ENCODE peak calls at places on chromosomes 5 and 9, in ten cellular contexts. L, E, W, X, P, F, T, V, N and C are unnamed samples.

GRCh38 chr5:119327018-119327417 is 28.8 kb upstream of the TNFAIP8 start:
- DNase-seq in L (no peak), E (no peak), W (no peak), X (peak; percentile 17), P (no peak), F (no peak), T (no peak), V (peak; percentile 43), N (no peak), C (peak; percentile 76)

GRCh38 chr5:43236633-43237355 is 44.8 kb downstream of the NIM1K start:
- DNase-seq in L (no peak), E (no peak), W (no peak), X (no peak), P (no peak), F (no peak), T (no peak), V (no peak), N (no peak), C (no peak)

GRCh38 chr5:150517272-150518152 is 9.6 kb downstream of the NDST1 start:
- DNase-seq in L (no peak), E (peak; percentile 92), W (no peak), X (peak; percentile 98), P (peak; percentile 93), F (peak; percentile 96), T (peak; percentile 90), V (peak; percentile 78), N (peak; percentile 86), C (peak; percentile 96)

GRCh38 chr9:134128727-134129679 is 6.9 kb upstream of the WDR5 start:
- DNase-seq in L (peak; percentile 42), E (no peak), W (no peak), X (no peak), P (no peak), F (no peak), T (no peak), V (no peak), N (no peak), C (no peak)

GRCh38 chr9:126513159-126514036 is 100.3 kb upstream of the LMX1B start:
- DNase-seq in L (no peak), E (peak; percentile 46), W (no peak), X (no peak), P (no peak), F (no peak), T (no peak), V (no peak), N (no peak), C (no peak)

GRCh38 chr5:75558221-75558620 is 46.5 kb downstream of the POLK start:
- DNase-seq in L (no peak), E (no peak), W (no peak), X (peak; percentile 7), P (no peak), F (no peak), T (no peak), V (no peak), N (no peak), C (no peak)

GRCh38 chr5:2148312-2149195 is 265.8 kb upstream of the IRX4 start:
- DNase-seq in L (no peak), E (no peak), W (no peak), X (no peak), P (no peak), F (no peak), T (no peak), V (no peak), N (no peak), C (no peak)

GRCh38 chr9:93683331-93684134 is 107.1 kb downstream of the PHF2 start:
- DNase-seq in L (no peak), E (no peak), W (peak; percentile 7), X (no peak), P (no peak), F (no peak), T (no peak), V (no peak), N (peak; percentile 18), C (no peak)

GRCh38 chr5:56737002-56737621 is 78.2 kb upstream of the MAP3K1 start:
- DNase-seq in L (no peak), E (no peak), W (no peak), X (no peak), P (no peak), F (peak; percentile 10), T (no peak), V (no peak), N (no peak), C (peak; percentile 25)

GRCh38 chr9:121721770-121722169 is 70.3 kb downstream of the DAB2IP start:
- DNase-seq in L (no peak), E (no peak), W (no peak), X (peak; percentile 36), P (no peak), F (no peak), T (no peak), V (peak; percentile 35), N (no peak), C (peak; percentile 50)

GRCh38 chr5:87048156-87048555 is 219.5 kb upstream of the RASA1 start:
- DNase-seq in L (no peak), E (no peak), W (no peak), X (no peak), P (no peak), F (no peak), T (peak; percentile 36), V (no peak), N (no peak), C (peak; percentile 14)